ENCODE peak calls at places on chromosomes 16 and 17, in six cellular contexts. One of them, this sample, is unnamed.

GRCh38 chr17:81057079-81057730 is 22.3 kb downstream of the BAIAP2 start:
- DNase-seq in BE2C: peak; percentile 71
- DNase-seq in heart right ventricle: no peak
- DNase-seq in AG10803: no peak
- DNase-seq in uterus: peak; percentile 75
- DNase-seq in fibroblast of lung: peak; percentile 79
- DNase-seq in this sample: peak; percentile 38

GRCh38 chr16:59210955-59211541 is 476.9 kb upstream of the GOT2 start:
- DNase-seq in heart right ventricle: peak; percentile 17
- DNase-seq in AG10803: peak; percentile 64
- DNase-seq in fibroblast of lung: peak; percentile 81
- DNase-seq in BE2C: no peak
- DNase-seq in uterus: no peak
- DNase-seq in this sample: peak; percentile 88

GRCh38 chr17:43830510-43831145 is 2.3 kb downstream of the MPP3 start:
- DNase-seq in BE2C: no peak
- DNase-seq in AG10803: no peak
- DNase-seq in heart right ventricle: no peak
- DNase-seq in fibroblast of lung: no peak
- DNase-seq in uterus: no peak
- DNase-seq in this sample: no peak

GRCh38 chr17:28698253-28698941 is 13.3 kb downstream of the PROCA1 start:
- DNase-seq in uterus: no peak
- DNase-seq in heart right ventricle: no peak
- DNase-seq in fibroblast of lung: no peak
- DNase-seq in AG10803: peak; percentile 43
- DNase-seq in BE2C: no peak
- DNase-seq in this sample: no peak

GRCh38 chr17:63491976-63492575 is 15.2 kb downstream of the ACE start:
- DNase-seq in AG10803: no peak
- DNase-seq in BE2C: no peak
- DNase-seq in uterus: no peak
- DNase-seq in fibroblast of lung: no peak
- DNase-seq in heart right ventricle: no peak
- DNase-seq in this sample: no peak

GRCh38 chr17:9982159-9982558 is 77.1 kb upstream of the RCVRN start:
- DNase-seq in BE2C: no peak
- DNase-seq in fibroblast of lung: no peak
- DNase-seq in AG10803: no peak
- DNase-seq in heart right ventricle: no peak
- DNase-seq in uterus: no peak
- DNase-seq in this sample: no peak

GRCh38 chr16:30382398-30383015 is at the start of gene SEPTIN1:
- DNase-seq in AG10803: no peak
- DNase-seq in fibroblast of lung: no peak
- DNase-seq in BE2C: no peak
- DNase-seq in heart right ventricle: no peak
- DNase-seq in uterus: no peak
- DNase-seq in this sample: no peak

GRCh38 chr16:27189335-27189972 is 13.9 kb upstream of the KDM8 start:
- DNase-seq in AG10803: no peak
- DNase-seq in fibroblast of lung: no peak
- DNase-seq in BE2C: no peak
- DNase-seq in heart right ventricle: no peak
- DNase-seq in uterus: no peak
- DNase-seq in this sample: no peak

GRCh38 chr16:57620316-57621231 is 7.9 kb upstream of the ADGRG1 start:
- DNase-seq in uterus: peak; percentile 12
- DNase-seq in heart right ventricle: no peak
- DNase-seq in fibroblast of lung: no peak
- DNase-seq in BE2C: peak; percentile 36
- DNase-seq in AG10803: no peak
- DNase-seq in this sample: no peak

GRCh38 chr16:71927383-71927782 is 32.1 kb downstream of the IST1 start:
- DNase-seq in fibroblast of lung: peak; percentile 87
- DNase-seq in AG10803: peak; percentile 94
- DNase-seq in BE2C: peak; percentile 56
- DNase-seq in heart right ventricle: peak; percentile 73
- DNase-seq in uterus: peak; percentile 70
- DNase-seq in this sample: peak; percentile 86

GRCh38 chr17:80649672-80650338 is 105.2 kb downstream of the RPTOR start:
- DNase-seq in heart right ventricle: peak; percentile 85
- DNase-seq in BE2C: peak; percentile 74
- DNase-seq in fibroblast of lung: peak; percentile 70
- DNase-seq in uterus: peak; percentile 50
- DNase-seq in AG10803: peak; percentile 92
- DNase-seq in this sample: peak; percentile 64

GRCh38 chr17:7997186-7997585 is 5.2 kb upstream of the GUCY2D start:
- DNase-seq in fibroblast of lung: peak; percentile 44
- DNase-seq in heart right ventricle: peak; percentile 62
- DNase-seq in BE2C: no peak
- DNase-seq in AG10803: peak; percentile 22
- DNase-seq in uterus: no peak
- DNase-seq in this sample: peak; percentile 36

GRCh38 chr17:40953876-40954275 is 12.9 kb downstream of the KRT39 start:
- DNase-seq in AG10803: peak; percentile 90
- DNase-seq in BE2C: no peak
- DNase-seq in fibroblast of lung: peak; percentile 12
- DNase-seq in uterus: no peak
- DNase-seq in heart right ventricle: no peak
- DNase-seq in this sample: peak; percentile 76

GRCh38 chr17:38464723-38465419 is 36.6 kb downstream of the ARHGAP23 start:
- DNase-seq in AG10803: peak; percentile 96
- DNase-seq in heart right ventricle: peak; percentile 91
- DNase-seq in BE2C: peak; percentile 83
- DNase-seq in uterus: peak; percentile 94
- DNase-seq in fibroblast of lung: peak; percentile 96
- DNase-seq in this sample: peak; percentile 97

GRCh38 chr16:19348578-19349315 is 63.2 kb downstream of the CLEC19A start:
- DNase-seq in heart right ventricle: no peak
- DNase-seq in fibroblast of lung: no peak
- DNase-seq in BE2C: peak; percentile 69
- DNase-seq in AG10803: no peak
- DNase-seq in uterus: no peak
- DNase-seq in this sample: no peak

GRCh38 chr17:59829217-59830006 is 63.3 kb downstream of the TUBD1 start:
- DNase-seq in AG10803: peak; percentile 98
- DNase-seq in uterus: peak; percentile 60
- DNase-seq in heart right ventricle: peak; percentile 54
- DNase-seq in fibroblast of lung: peak; percentile 96
- DNase-seq in BE2C: no peak
- DNase-seq in this sample: peak; percentile 99

GRCh38 chr16:26263406-26263805 is 571.6 kb downstream of the HS3ST4 start:
- DNase-seq in uterus: no peak
- DNase-seq in BE2C: no peak
- DNase-seq in AG10803: no peak
- DNase-seq in fibroblast of lung: no peak
- DNase-seq in heart right ventricle: no peak
- DNase-seq in this sample: no peak

GRCh38 chr17:40158438-40158837 is 18.1 kb downstream of the CASC3 start:
- DNase-seq in heart right ventricle: no peak
- DNase-seq in uterus: no peak
- DNase-seq in AG10803: no peak
- DNase-seq in BE2C: no peak
- DNase-seq in fibroblast of lung: no peak
- DNase-seq in this sample: no peak

GRCh38 chr16:47358816-47359215 is 102.0 kb downstream of the ITFG1 start:
- DNase-seq in heart right ventricle: no peak
- DNase-seq in BE2C: no peak
- DNase-seq in fibroblast of lung: peak; percentile 18
- DNase-seq in AG10803: no peak
- DNase-seq in uterus: no peak
- DNase-seq in this sample: peak; percentile 37

GRCh38 chr16:19699472-19699871 is 18.6 kb downstream of the KNOP1 start:
- DNase-seq in fibroblast of lung: no peak
- DNase-seq in BE2C: no peak
- DNase-seq in heart right ventricle: no peak
- DNase-seq in AG10803: no peak
- DNase-seq in uterus: no peak
- DNase-seq in this sample: no peak

GRCh38 chr16:10678655-10679054 is 16.1 kb downstream of the TEKT5 start:
- DNase-seq in BE2C: no peak
- DNase-seq in uterus: no peak
- DNase-seq in fibroblast of lung: no peak
- DNase-seq in heart right ventricle: no peak
- DNase-seq in AG10803: no peak
- DNase-seq in this sample: no peak

GRCh38 chr16:1834096-1834495 is 7.1 kb downstream of the FAHD1 start:
- DNase-seq in heart right ventricle: no peak
- DNase-seq in fibroblast of lung: no peak
- DNase-seq in AG10803: no peak
- DNase-seq in uterus: no peak
- DNase-seq in BE2C: no peak
- DNase-seq in this sample: no peak

GRCh38 chr17:15883617-15884111 is 61.3 kb upstream of the ADORA2B start:
- DNase-seq in uterus: no peak
- DNase-seq in BE2C: no peak
- DNase-seq in fibroblast of lung: peak; percentile 91
- DNase-seq in AG10803: peak; percentile 55
- DNase-seq in heart right ventricle: no peak
- DNase-seq in this sample: peak; percentile 85

GRCh38 chr17:79572136-79572915 is 38.5 kb downstream of the RBFOX3 start:
- DNase-seq in uterus: no peak
- DNase-seq in heart right ventricle: no peak
- DNase-seq in fibroblast of lung: no peak
- DNase-seq in BE2C: no peak
- DNase-seq in AG10803: no peak
- DNase-seq in this sample: no peak

GRCh38 chr17:30318190-30318589 is 15.7 kb downstream of the TMIGD1 start:
- DNase-seq in uterus: no peak
- DNase-seq in fibroblast of lung: no peak
- DNase-seq in heart right ventricle: no peak
- DNase-seq in AG10803: no peak
- DNase-seq in BE2C: no peak
- DNase-seq in this sample: no peak

GRCh38 chr17:42647778-42648177 is 11.3 kb upstream of the TUBG2 start:
- DNase-seq in AG10803: no peak
- DNase-seq in BE2C: no peak
- DNase-seq in uterus: no peak
- DNase-seq in heart right ventricle: no peak
- DNase-seq in fibroblast of lung: no peak
- DNase-seq in this sample: no peak

GRCh38 chr17:35341465-35341992 is 31.9 kb downstream of the SLFN11 start:
- DNase-seq in AG10803: no peak
- DNase-seq in BE2C: no peak
- DNase-seq in uterus: no peak
- DNase-seq in heart right ventricle: peak; percentile 23
- DNase-seq in fibroblast of lung: no peak
- DNase-seq in this sample: no peak

GRCh38 chr17:10616502-10617119 is 40.5 kb downstream of the MYH3 start:
- DNase-seq in AG10803: peak; percentile 74
- DNase-seq in fibroblast of lung: peak; percentile 71
- DNase-seq in BE2C: peak; percentile 71
- DNase-seq in uterus: peak; percentile 78
- DNase-seq in heart right ventricle: peak; percentile 69
- DNase-seq in this sample: peak; percentile 61

GRCh38 chr16:78324649-78325274 is 225.3 kb downstream of the WWOX start:
- DNase-seq in heart right ventricle: no peak
- DNase-seq in fibroblast of lung: peak; percentile 17
- DNase-seq in BE2C: no peak
- DNase-seq in uterus: no peak
- DNase-seq in AG10803: peak; percentile 2
- DNase-seq in this sample: no peak

GRCh38 chr17:8837438-8838075 is 29.9 kb downstream of the PIK3R6 start:
- DNase-seq in fibroblast of lung: no peak
- DNase-seq in BE2C: no peak
- DNase-seq in AG10803: no peak
- DNase-seq in uterus: no peak
- DNase-seq in heart right ventricle: peak; percentile 31
- DNase-seq in this sample: no peak

GRCh38 chr17:29760279-29760721 is 137.6 kb upstream of the CORO6 start:
- DNase-seq in uterus: no peak
- DNase-seq in fibroblast of lung: peak; percentile 34
- DNase-seq in AG10803: peak; percentile 54
- DNase-seq in BE2C: no peak
- DNase-seq in heart right ventricle: no peak
- DNase-seq in this sample: peak; percentile 58

GRCh38 chr17:74288785-74289184 is 14.8 kb downstream of the DNAI2 start:
- DNase-seq in AG10803: no peak
- DNase-seq in fibroblast of lung: no peak
- DNase-seq in BE2C: no peak
- DNase-seq in uterus: no peak
- DNase-seq in heart right ventricle: no peak
- DNase-seq in this sample: no peak
- TF ChIP-seq CTCF in AG10803: no peak
- TF ChIP-seq CTCF in fibroblast of lung: no peak
- TF ChIP-seq CTCF in BE2C: no peak
- TF ChIP-seq CTCF in uterus: no peak
- TF ChIP-seq CTCF in heart right ventricle: no peak
- TF ChIP-seq CTCF in this sample: no peak

GRCh38 chr17:75876938-75877751 is 1.2 kb downstream of the TRIM47 start:
- DNase-seq in uterus: peak; percentile 98
- DNase-seq in BE2C: peak; percentile 75
- DNase-seq in fibroblast of lung: peak; percentile 94
- DNase-seq in AG10803: peak; percentile 89
- DNase-seq in heart right ventricle: peak; percentile 97
- DNase-seq in this sample: peak; percentile 92
- H3K4me3 ChIP-seq in uterus: peak overlapping the region; percentile 54
- H3K4me3 ChIP-seq in BE2C: peak overlapping the region; percentile 72
- H3K4me3 ChIP-seq in fibroblast of lung: peak overlapping the region; percentile 68
- H3K4me3 ChIP-seq in AG10803: peak overlapping the region; percentile 58
- H3K4me3 ChIP-seq in heart right ventricle: peak overlapping the region; percentile 84
- H3K4me3 ChIP-seq in this sample: peak overlapping the region; percentile 63

GRCh38 chr17:51677875-51678274 is 417.5 kb downstream of the UTP18 start:
- DNase-seq in fibroblast of lung: no peak
- DNase-seq in BE2C: no peak
- DNase-seq in AG10803: no peak
- DNase-seq in uterus: no peak
- DNase-seq in heart right ventricle: no peak
- DNase-seq in this sample: no peak
- TF ChIP-seq CTCF in fibroblast of lung: no peak
- TF ChIP-seq CTCF in BE2C: no peak
- TF ChIP-seq CTCF in AG10803: no peak
- TF ChIP-seq CTCF in uterus: no peak
- TF ChIP-seq CTCF in heart right ventricle: no peak
- TF ChIP-seq CTCF in this sample: no peak

GRCh38 chr16:68563631-68564366 is 24.7 kb downstream of the ZFP90 start:
- DNase-seq in BE2C: no peak
- DNase-seq in fibroblast of lung: peak; percentile 12
- DNase-seq in uterus: no peak
- DNase-seq in heart right ventricle: no peak
- DNase-seq in AG10803: no peak
- DNase-seq in this sample: peak; percentile 1

DNA sequence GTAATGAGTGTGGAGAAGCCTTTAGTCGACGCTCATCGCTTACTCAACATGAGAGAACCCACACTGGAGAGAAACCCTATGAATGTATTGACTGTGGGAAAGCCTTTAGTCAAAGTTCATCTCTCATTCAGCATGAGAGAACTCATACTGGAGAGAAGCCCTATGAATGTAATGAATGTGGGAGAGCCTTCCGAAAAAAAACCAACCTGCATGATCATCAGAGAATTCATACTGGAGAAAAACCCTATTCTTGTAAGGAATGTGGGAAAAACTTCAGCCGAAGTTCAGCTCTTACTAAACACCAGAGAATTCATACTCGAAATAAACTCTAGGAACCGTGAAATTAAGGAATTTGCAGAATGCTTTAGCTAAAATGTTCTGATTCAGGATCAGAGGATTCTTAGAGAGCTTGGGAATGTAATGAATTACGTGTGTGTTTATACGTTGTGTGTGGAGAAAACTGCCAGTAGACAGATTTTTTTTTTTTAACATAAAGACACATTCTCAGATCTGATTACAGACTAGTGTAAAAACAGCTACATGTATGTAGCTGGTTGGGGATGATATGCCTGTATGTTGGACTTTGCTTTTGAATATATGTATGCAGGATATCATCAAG is 25.4 kb downstream of the ZFP90 start:
- DNase-seq in BE2C: no peak
- DNase-seq in AG10803: peak; percentile 4
- DNase-seq in fibroblast of lung: peak; percentile 29
- DNase-seq in heart right ventricle: no peak
- DNase-seq in uterus: no peak
- DNase-seq in this sample: peak; percentile 12
- H3K4me3 ChIP-seq in BE2C: no peak overlapping the region
- H3K4me3 ChIP-seq in AG10803: no peak overlapping the region
- H3K4me3 ChIP-seq in fibroblast of lung: no peak overlapping the region
- H3K4me3 ChIP-seq in heart right ventricle: no peak overlapping the region
- H3K4me3 ChIP-seq in uterus: no peak overlapping the region
- H3K4me3 ChIP-seq in this sample: no peak overlapping the region